ENCODE peak calls at places on chromosome 22, in six cellular contexts. M, F, Y, H, T and L are unnamed samples.

GRCh38 chr22:46596032-46596441 is 24.1 kb upstream of the GRAMD4 start:
- DNase-seq in T (no peak), Y (no peak), M (no peak), H (no peak), F (peak), L (no peak)

GRCh38 chr22:45163417-45164216 is at the start of gene NUP50:
- DNase-seq in M (peak), T (peak), F (peak), H (peak), Y (peak), L (peak)

GRCh38 chr22:38271927-38272372 is 860 bp downstream of the TMEM184B start:
- DNase-seq in M (no peak), Y (no peak), F (peak), T (peak), H (no peak), L (no peak)

GRCh38 chr22:23750374-23750743 is 553 bp downstream of the ZNF70 start:
- DNase-seq in H (no peak), M (no peak), T (no peak), Y (no peak), F (no peak), L (no peak)

GRCh38 chr22:25069758-25070461 is 117.4 kb downstream of the KIAA1671 start:
- DNase-seq in M (no peak), Y (no peak), T (no peak), H (no peak), F (no peak), L (peak)

GRCh38 chr22:43185860-43186261 is 1.1 kb downstream of the TTLL12 start:
- DNase-seq in Y (peak), F (peak), H (no peak), M (peak), T (no peak), L (no peak)

GRCh38 chr22:49948958-49949913 is 11.3 kb upstream of the PIM3 start:
- DNase-seq in F (no peak), H (no peak), Y (no peak), M (no peak), T (no peak), L (no peak)

GRCh38 chr22:21919526-21920307 is 32.9 kb downstream of the PPM1F start:
- DNase-seq in M (no peak), H (no peak), T (no peak), Y (no peak), F (no peak), L (no peak)

GRCh38 chr22:47204002-47204979 is 441.8 kb downstream of the TBC1D22A start:
- DNase-seq in Y (peak), M (no peak), T (no peak), H (no peak), F (no peak), L (no peak)

GRCh38 chr22:38212442-38212841 is 10.6 kb downstream of the MAFF start:
- DNase-seq in T (no peak), H (no peak), M (no peak), Y (no peak), F (peak), L (no peak)

GRCh38 chr22:28783786-28784671 is 11.5 kb downstream of the CCDC117 start:
- DNase-seq in M (no peak), F (no peak), Y (no peak), H (no peak), T (no peak), L (no peak)

GRCh38 chr22:46842606-46843005 is 80.2 kb downstream of the TBC1D22A start:
- DNase-seq in H (no peak), F (no peak), M (peak), Y (no peak), T (no peak), L (no peak)

GRCh38 chr22:30471616-30472318 is at the start of gene SEC14L3:
- DNase-seq in F (peak), T (no peak), M (no peak), H (no peak), Y (no peak), L (no peak)

GRCh38 chr22:39029227-39029626 is 8.3 kb downstream of the APOBEC3D start:
- DNase-seq in H (no peak), F (no peak), M (no peak), T (no peak), Y (no peak), L (no peak)

GRCh38 chr22:24376606-24377005 is 50.8 kb upstream of the ADORA2A start:
- DNase-seq in Y (no peak), M (no peak), T (no peak), H (no peak), F (no peak), L (no peak)

GRCh38 chr22:46113910-46114517 is 36.3 kb upstream of the PPARA start:
- DNase-seq in Y (peak), F (peak), M (no peak), T (no peak), H (no peak), L (no peak)

GRCh38 chr22:21972293-21972779 is 10.3 kb downstream of the TOP3B start:
- DNase-seq in T (no peak), Y (peak), H (peak), M (no peak), F (peak), L (peak)

GRCh38 chr22:39362271-39362670 is 12.5 kb downstream of the SYNGR1 start:
- DNase-seq in Y (peak), H (no peak), T (no peak), M (no peak), F (peak), L (no peak)

GRCh38 chr22:42844756-42845155 is 12.3 kb downstream of the ARFGAP3 start:
- DNase-seq in Y (no peak), T (no peak), F (no peak), M (no peak), H (no peak), L (no peak)

GRCh38 chr22:49241174-49241851 is 586.4 kb downstream of the BRD1 start:
- DNase-seq in H (no peak), T (no peak), Y (peak), M (no peak), F (no peak), L (no peak)

GRCh38 chr22:24305260-24305692 is 34.6 kb downstream of the SPECC1L start:
- DNase-seq in Y (no peak), T (no peak), H (no peak), F (no peak), M (no peak), L (peak)

GRCh38 chr22:21446827-21447690 is 20.1 kb upstream of the TMEM191C start:
- DNase-seq in Y (peak), M (no peak), T (no peak), F (no peak), H (no peak), L (no peak)

GRCh38 chr22:38613588-38613987 is 42.6 kb downstream of the FAM227A start:
- DNase-seq in T (no peak), F (no peak), H (no peak), Y (no peak), M (no peak), L (no peak)

GRCh38 chr22:23233084-23233501 is 52.8 kb downstream of the BCR start:
- DNase-seq in H (no peak), F (no peak), Y (peak), T (no peak), M (no peak), L (no peak)

GRCh38 chr22:46583571-46583970 is 36.6 kb upstream of the GRAMD4 start:
- DNase-seq in Y (no peak), M (no peak), H (no peak), F (no peak), T (no peak), L (no peak)

GRCh38 chr22:48892571-48893287 is 934.9 kb downstream of the BRD1 start:
- DNase-seq in T (no peak), Y (no peak), F (no peak), M (no peak), H (no peak), L (no peak)

GRCh38 chr22:45036154-45036553 is 26.3 kb upstream of the PHF21B start:
- DNase-seq in T (no peak), H (no peak), Y (peak), M (no peak), F (peak), L (no peak)

GRCh38 chr22:46878549-46878948 is 116.1 kb downstream of the TBC1D22A start:
- DNase-seq in F (no peak), H (no peak), Y (peak), M (no peak), T (no peak), L (no peak)

GRCh38 chr22:45928726-45929359 is 48.1 kb downstream of the WNT7B start:
- DNase-seq in Y (no peak), T (no peak), F (no peak), H (no peak), M (no peak), L (no peak)

GRCh38 chr22:25137577-25138525 is 61.8 kb upstream of the CRYBB3 start:
- DNase-seq in Y (no peak), M (no peak), F (no peak), H (no peak), T (no peak), L (no peak)

GRCh38 chr22:50293441-50294318 is 13.8 kb downstream of the PLXNB2 start:
- DNase-seq in F (no peak), T (no peak), Y (peak), H (no peak), M (no peak), L (no peak)

GRCh38 chr22:49616356-49617231 is 211.1 kb downstream of the BRD1 start:
- DNase-seq in T (no peak), H (no peak), M (no peak), Y (no peak), F (no peak), L (no peak)

GRCh38 chr22:46522743-46523300 is 14.6 kb downstream of the CELSR1 start:
- DNase-seq in H (no peak), T (no peak), Y (no peak), F (no peak), M (no peak), L (no peak)

GRCh38 chr22:37633082-37633692 is 6.3 kb upstream of the SH3BP1 start:
- DNase-seq in F (no peak), H (no peak), T (no peak), M (no peak), Y (no peak), L (no peak)

GRCh38 chr22:48721394-48721666 is 1106.3 kb downstream of the BRD1 start:
- DNase-seq in Y (no peak), M (no peak), T (no peak), F (no peak), H (no peak), L (no peak)

GRCh38 chr22:47190276-47190956 is 428.0 kb downstream of the TBC1D22A start:
- DNase-seq in M (no peak), F (peak), T (no peak), H (no peak), Y (peak), L (no peak)